ENCODE peak calls at places on chromosomes 12 and 14, in seven cellular contexts. N, S, O, P, Y, Z and H are unnamed samples.

GRCh38 chr14:101619484-101619883 is 58.2 kb downstream of the DIO3 start:
- DNase-seq in Y (no peak), N (peak; percentile 37), S (no peak), Z (no peak), P (no peak), O (no peak), H (no peak)

GRCh38 chr12:68462799-68463198 is 130.6 kb upstream of the MDM1 start:
- DNase-seq in Y (no peak), S (no peak), Z (no peak), N (no peak), P (no peak), O (no peak), H (no peak)

GRCh38 chr12:81758421-81759214 is 532 bp downstream of the PPFIA2 start:
- DNase-seq in P (no peak), S (peak; percentile 10), Z (no peak), Y (no peak), N (no peak), O (no peak), H (no peak)

GRCh38 chr12:7060353-7060954 is at the start of gene C1S:
- DNase-seq in Y (peak; percentile 51), S (peak; percentile 99), O (no peak), N (no peak), P (peak; percentile 78), Z (peak; percentile 35), H (no peak)

GRCh38 chr12:6425588-6426531 is 18.9 kb upstream of the CD27 start:
- DNase-seq in N (no peak), O (no peak), P (no peak), Y (no peak), S (no peak), Z (no peak), H (no peak)

GRCh38 chr14:68450391-68451120 is 342.3 kb downstream of the ZFP36L1 start:
- DNase-seq in Z (no peak), Y (no peak), O (no peak), P (no peak), N (no peak), S (peak; percentile 48), H (no peak)

GRCh38 chr14:52397844-52398243 is 83.7 kb downstream of the PTGER2 start:
- DNase-seq in Y (no peak), P (no peak), N (no peak), O (no peak), Z (no peak), S (peak; percentile 54), H (no peak)

GRCh38 chr12:59472273-59472672 is 123.6 kb upstream of the SLC16A7 start:
- DNase-seq in Z (no peak), N (no peak), O (no peak), P (no peak), Y (no peak), S (no peak), H (no peak)

GRCh38 chr14:88044782-88045446 is 40.0 kb downstream of the GPR65 start:
- DNase-seq in P (no peak), Z (no peak), O (no peak), S (no peak), N (no peak), Y (no peak), H (no peak)

GRCh38 chr14:49769581-49770211 is 1.7 kb downstream of the KLHDC2 start:
- DNase-seq in N (no peak), S (no peak), Z (no peak), Y (no peak), O (no peak), P (no peak), H (no peak)

GRCh38 chr14:105855893-105856675 is 329.7 kb downstream of the TMEM121 start:
- DNase-seq in N (peak; percentile 34), P (no peak), Y (no peak), O (peak; percentile 6), S (no peak), Z (no peak), H (peak; percentile 13)

DNA sequence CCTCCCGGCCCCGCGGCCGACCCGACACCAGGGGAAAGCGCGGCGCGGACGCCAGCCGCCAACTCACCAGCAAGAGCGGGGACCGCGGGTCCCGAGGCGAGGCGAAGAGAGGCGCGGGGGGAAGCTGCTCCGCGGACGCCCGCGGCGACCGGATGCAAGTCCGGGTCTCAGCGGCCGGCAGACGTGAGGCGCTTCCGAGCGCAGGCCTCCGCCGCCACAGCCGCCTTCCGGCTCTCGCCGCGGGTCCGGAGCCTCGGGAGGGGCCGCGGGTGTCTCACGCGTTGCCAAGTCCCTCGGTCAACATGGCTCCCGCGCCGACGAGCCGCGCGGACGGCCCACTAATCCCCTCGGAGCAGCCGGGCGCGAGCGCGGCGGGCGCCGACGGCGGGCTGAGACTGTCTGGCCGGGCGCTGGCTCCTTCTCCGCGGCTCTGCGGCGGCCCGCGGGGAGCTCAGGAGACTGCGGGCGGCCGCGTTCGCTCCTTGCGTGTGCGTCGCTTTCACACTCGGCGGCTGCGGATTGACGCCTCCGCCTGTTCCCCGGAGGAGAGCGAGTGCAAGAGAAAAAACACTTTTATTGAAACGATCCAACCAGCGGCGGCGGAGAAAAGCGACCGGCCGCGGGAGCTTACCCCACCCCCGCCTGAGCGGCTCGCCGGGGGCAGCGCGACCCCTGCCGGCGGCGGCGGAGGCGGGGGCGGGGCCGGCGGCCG is at the start of gene CDK17:
- DNase-seq in S (peak; percentile 85), Y (peak; percentile 83), P (peak; percentile 85), O (peak; percentile 87), N (peak; percentile 91), Z (peak; percentile 54), H (peak; percentile 85)
- TF ChIP-seq CTCF in S (no peak), Y (no peak), P (no peak), O (no peak), N (peak; percentile 54), Z (no peak), H (no peak)

GRCh38 chr14:28468191-28469151 is 298.1 kb upstream of the FOXG1 start:
- DNase-seq in S (no peak), P (no peak), Y (no peak), Z (no peak), O (no peak), N (no peak), H (no peak)

GRCh38 chr14:28467611-28468010 is 299.0 kb upstream of the FOXG1 start:
- DNase-seq in Z (no peak), P (no peak), N (no peak), Y (no peak), O (no peak), S (no peak), H (no peak)
- TF ChIP-seq CTCF in Z (no peak), P (no peak), N (no peak), Y (no peak), O (no peak), S (no peak), H (no peak)

GRCh38 chr14:104741108-104741802 is 11.7 kb upstream of the SIVA1 start:
- DNase-seq in Z (no peak), O (no peak), Y (no peak), P (no peak), S (no peak), N (no peak), H (no peak)

GRCh38 chr14:104739026-104739425 is 13.9 kb upstream of the SIVA1 start:
- DNase-seq in Z (no peak), N (no peak), P (no peak), O (no peak), S (no peak), Y (no peak), H (no peak)

GRCh38 chr14:104738375-104739019 is 14.4 kb upstream of the SIVA1 start:
- DNase-seq in O (no peak), Y (no peak), Z (no peak), P (no peak), S (no peak), N (no peak), H (no peak)

GRCh38 chr14:104741803-104742251 is 11.1 kb upstream of the SIVA1 start:
- DNase-seq in S (no peak), Y (no peak), Z (no peak), O (no peak), P (no peak), N (no peak), H (no peak)

GRCh38 chr14:104739546-104740516 is 13.1 kb upstream of the SIVA1 start:
- DNase-seq in O (no peak), Z (no peak), P (no peak), Y (no peak), N (no peak), S (no peak), H (no peak)
- TF ChIP-seq CTCF in O (no peak), Z (no peak), P (no peak), Y (no peak), N (no peak), S (no peak), H (no peak)

DNA sequence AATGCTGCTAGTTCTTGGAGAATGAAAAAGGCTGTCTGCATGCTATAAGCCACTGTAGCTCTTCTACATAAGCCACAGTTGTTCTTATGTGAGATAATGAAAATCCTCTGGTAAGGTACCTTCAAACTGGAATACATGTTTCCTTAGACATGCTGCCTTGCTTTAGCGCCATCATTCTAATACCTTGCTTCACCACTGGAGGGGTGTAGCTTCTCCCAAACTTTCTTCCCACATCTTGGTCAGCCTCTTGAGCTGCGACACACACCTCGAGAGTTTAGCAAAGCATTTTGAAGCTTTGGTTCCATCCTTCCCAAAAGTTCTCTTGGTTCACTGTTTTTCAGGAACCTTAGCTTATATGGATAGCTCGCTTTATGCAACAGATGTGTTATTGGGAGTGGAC is 69.5 kb downstream of the NKX2-1 start:
- DNase-seq in S (no peak), O (no peak), P (no peak), N (no peak), Z (no peak), Y (no peak), H (no peak)
- TF ChIP-seq CTCF in S (no peak), O (no peak), P (no peak), N (no peak), Z (no peak), Y (no peak), H (no peak)

GRCh38 chr12:22121224-22121623 is 75.2 kb downstream of the CMAS start:
- DNase-seq in O (peak; percentile 36), Y (no peak), Z (no peak), P (no peak), S (no peak), N (no peak), H (no peak)
- TF ChIP-seq CTCF in O (peak; percentile 19), Y (peak; percentile 4), Z (no peak), P (no peak), S (peak; percentile 7), N (no peak), H (peak; percentile 22)

GRCh38 chr14:77141592-77142288 is at the start of gene ZDHHC22:
- DNase-seq in Z (no peak), S (no peak), N (no peak), Y (no peak), O (no peak), P (no peak), H (no peak)

GRCh38 chr14:77139540-77140342 is 1.9 kb downstream of the ZDHHC22 start:
- DNase-seq in N (no peak), P (no peak), Y (no peak), Z (no peak), S (no peak), O (peak; percentile 26), H (no peak)

GRCh38 chr14:77142289-77142814 is 761 bp upstream of the ZDHHC22 start:
- DNase-seq in O (no peak), N (no peak), S (no peak), Y (no peak), P (no peak), Z (no peak), H (no peak)

GRCh38 chr14:77140343-77140936 is 1.2 kb downstream of the ZDHHC22 start:
- DNase-seq in S (no peak), P (no peak), Z (no peak), N (no peak), Y (no peak), O (no peak), H (no peak)

GRCh38 chr14:77140937-77141591 is 527 bp downstream of the ZDHHC22 start:
- DNase-seq in N (no peak), Z (no peak), O (no peak), Y (peak; percentile 45), P (no peak), S (no peak), H (no peak)
- TF ChIP-seq CTCF in N (peak; percentile 21), Z (no peak), O (no peak), Y (peak; percentile 38), P (no peak), S (peak; percentile 22), H (no peak)